ENCODE peak calls at places on chromosomes 3 and 15, in eight cellular contexts. T is right cardiac atrium; J is CD8-positive, alpha-beta memory T cell; R is fibroblast of lung; H is psoas muscle; E is RWPE2; N is CD4-positive, alpha-beta T cell; S is ascending aorta. X is an unnamed sample.

GRCh38 chr3:187036394-187036793 is 102.9 kb downstream of the RPL39L start:
- DNase-seq in T (no peak), J (no peak), R (no peak), H (no peak), E (no peak), N (no peak), S (no peak), X (no peak)

GRCh38 chr15:100041380-100041779 is 300.4 kb downstream of the ADAMTS17 start:
- DNase-seq in T (no peak), J (no peak), R (peak), H (no peak), E (no peak), N (no peak), S (no peak), X (no peak)

GRCh38 chr3:81799403-81799802 is 38.0 kb upstream of the GBE1 start:
- DNase-seq in T (no peak), J (no peak), R (peak), H (no peak), E (no peak), N (no peak), S (no peak), X (peak)

GRCh38 chr15:42385206-42385979 is 26.1 kb downstream of the CAPN3 start:
- DNase-seq in T (no peak), J (no peak), R (peak), H (no peak), E (peak), N (no peak), S (no peak), X (peak)

GRCh38 chr3:44509985-44510360 is 32.5 kb upstream of the ZNF445 start:
- DNase-seq in T (no peak), J (no peak), R (peak), H (no peak), E (no peak), N (no peak), S (no peak), X (peak)

GRCh38 chr3:43243590-43244587 is 42.5 kb upstream of the SNRK start:
- DNase-seq in T (no peak), J (no peak), R (no peak), H (no peak), E (no peak), N (no peak), S (no peak), X (no peak)

GRCh38 chr15:20351448-20351961 is 190.1 kb downstream of the GOLGA6L6 start:
- DNase-seq in T (peak), J (no peak), R (no peak), H (peak), E (peak), N (no peak), S (no peak), X (no peak)

GRCh38 chr3:99668044-99668443 is 29.6 kb downstream of the COL8A1 start:
- DNase-seq in T (no peak), J (no peak), R (no peak), H (no peak), E (no peak), N (no peak), S (no peak), X (no peak)

GRCh38 chr3:195580733-195581443 is 2.9 kb downstream of the APOD start:
- DNase-seq in T (no peak), J (no peak), R (peak), H (no peak), E (no peak), N (no peak), S (no peak), X (no peak)

GRCh38 chr15:70213779-70214178 is 116.1 kb upstream of the TLE3 start:
- DNase-seq in T (no peak), J (no peak), R (no peak), H (no peak), E (no peak), N (no peak), S (no peak), X (no peak)

GRCh38 chr15:101308604-101309435 is 13.8 kb upstream of the SNRPA1 start:
- DNase-seq in T (no peak), J (no peak), R (no peak), H (no peak), E (peak), N (no peak), S (no peak), X (no peak)

GRCh38 chr3:144295619-144296018 is 324.0 kb downstream of the DIPK2A start:
- DNase-seq in T (no peak), J (no peak), R (no peak), H (no peak), E (no peak), N (no peak), S (no peak), X (no peak)

GRCh38 chr15:78804391-78804792 is 6.9 kb downstream of the ADAMTS7 start:
- DNase-seq in T (peak), J (no peak), R (no peak), H (no peak), E (no peak), N (no peak), S (no peak), X (no peak)

GRCh38 chr3:171457263-171458055 is 2.7 kb downstream of the TNIK start:
- DNase-seq in T (no peak), J (no peak), R (no peak), H (no peak), E (no peak), N (peak), S (no peak), X (no peak)

GRCh38 chr3:9340450-9341009 is 22.3 kb upstream of the THUMPD3 start:
- DNase-seq in T (no peak), J (no peak), R (peak), H (no peak), E (no peak), N (no peak), S (no peak), X (no peak)
- H3K27ac ChIP-seq in T (no peak), J (no peak), R (peak), H (no peak), E (peak), N (no peak), S (no peak), X (no peak)

DNA sequence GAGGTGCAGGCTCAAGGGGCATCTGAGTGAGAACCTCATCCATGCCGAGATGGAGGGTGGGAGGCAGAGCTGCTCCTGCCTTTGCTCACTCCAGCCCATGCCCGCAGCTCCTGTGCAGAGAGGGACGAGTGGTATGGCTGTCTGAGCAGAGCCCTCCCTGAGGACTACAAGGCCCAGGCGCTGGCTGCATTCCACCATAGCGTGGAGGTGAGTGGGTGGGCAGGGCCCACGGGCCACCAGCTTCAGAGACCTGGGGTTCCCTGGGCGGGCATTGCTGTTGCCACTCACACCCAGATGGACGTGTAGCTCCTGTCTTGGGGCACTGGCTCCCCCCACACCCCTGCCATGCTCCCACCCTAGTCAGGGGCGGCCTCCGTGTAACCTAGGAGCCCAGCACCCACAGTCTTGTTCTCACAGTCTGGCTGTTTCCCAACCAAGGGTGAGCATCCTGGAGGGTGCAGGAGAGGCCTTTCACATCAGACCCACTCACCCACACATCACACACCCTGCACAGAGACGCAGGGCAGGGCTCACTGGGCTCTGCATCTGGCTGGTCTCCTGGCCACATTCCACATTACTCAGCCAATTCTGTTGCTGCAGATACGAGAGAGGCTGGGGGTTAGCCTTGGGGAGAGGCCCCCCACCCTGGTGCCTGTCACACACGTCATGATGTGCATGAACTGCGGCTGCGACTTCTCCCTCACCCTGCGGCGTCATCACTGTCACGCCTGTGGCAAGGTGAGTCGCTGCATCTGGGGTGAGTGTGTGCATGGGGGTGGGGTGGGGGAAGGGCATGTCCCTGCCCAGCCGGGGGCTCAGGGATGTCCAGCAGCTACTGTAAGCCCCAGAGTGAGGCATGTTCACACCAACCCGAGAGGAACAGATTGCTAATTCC is 25.3 kb upstream of the NR2C2 start:
- DNase-seq in T (no peak), J (no peak), R (no peak), H (no peak), E (no peak), N (no peak), S (no peak), X (no peak)
- H3K27ac ChIP-seq in T (no peak), J (no peak), R (no peak), H (no peak), E (no peak), N (no peak), S (no peak), X (no peak)

DNA sequence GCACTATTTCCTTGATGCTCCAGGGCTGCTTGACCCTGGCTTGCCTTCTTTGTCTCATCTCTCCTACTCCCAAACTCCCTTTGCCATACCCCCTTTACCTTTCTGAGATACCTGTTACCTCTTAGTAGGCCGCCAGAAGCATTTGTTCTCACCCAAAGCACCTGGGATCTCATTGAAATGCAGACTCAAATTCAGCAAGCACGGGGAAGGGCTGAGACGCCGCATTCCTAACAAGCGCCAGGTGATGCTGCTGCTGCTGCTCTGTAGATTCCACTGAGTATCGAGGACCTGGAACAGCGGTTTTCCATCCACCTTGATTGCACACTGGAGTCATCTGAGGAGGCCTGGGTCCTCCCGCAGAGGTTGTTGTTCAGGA is 91.8 kb downstream of the TMEM266 start:
- DNase-seq in T (no peak), J (no peak), R (no peak), H (no peak), E (no peak), N (no peak), S (no peak), X (no peak)
- H3K27ac ChIP-seq in T (no peak), J (no peak), R (peak), H (no peak), E (peak), N (no peak), S (peak), X (no peak)

GRCh38 chr3:60323651-60324050 is 927.6 kb downstream of the FHIT start:
- DNase-seq in T (no peak), J (no peak), R (no peak), H (no peak), E (no peak), N (no peak), S (no peak), X (no peak)

GRCh38 chr3:60323180-60323579 is 928.1 kb downstream of the FHIT start:
- DNase-seq in T (no peak), J (no peak), R (no peak), H (no peak), E (no peak), N (no peak), S (no peak), X (no peak)

GRCh38 chr3:60322334-60322856 is 928.9 kb downstream of the FHIT start:
- DNase-seq in T (no peak), J (no peak), R (no peak), H (no peak), E (no peak), N (no peak), S (no peak), X (no peak)

DNA sequence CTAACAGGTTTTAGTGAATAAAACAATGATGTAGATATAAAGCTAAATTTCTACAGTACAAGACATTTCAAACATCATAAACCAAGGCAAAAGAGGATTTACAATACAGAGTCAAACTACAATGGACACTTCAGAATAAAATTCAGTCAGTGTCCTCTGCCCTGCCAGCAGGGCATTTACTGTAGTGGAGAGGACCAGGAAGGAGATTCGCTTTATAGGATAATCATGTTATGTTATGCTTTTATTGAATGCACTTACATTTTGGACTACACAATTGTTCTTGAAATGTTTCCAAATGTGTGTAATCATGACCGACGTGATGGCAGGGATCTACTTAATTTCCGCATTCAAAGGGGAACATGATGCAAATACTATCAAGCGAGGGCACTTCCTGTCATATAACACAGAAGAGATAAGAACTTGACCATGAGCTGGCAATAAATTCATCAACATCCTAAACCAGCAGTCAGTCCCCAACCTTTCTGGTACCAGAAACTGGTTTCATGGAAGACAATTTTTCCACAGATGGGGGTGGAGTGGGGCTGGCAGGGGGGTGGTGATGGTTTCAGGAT is 925.6 kb downstream of the FHIT start:
- DNase-seq in T (no peak), J (no peak), R (peak), H (no peak), E (no peak), N (no peak), S (no peak), X (no peak)
- H3K27ac ChIP-seq in T (no peak), J (no peak), R (no peak), H (no peak), E (no peak), N (no peak), S (no peak), X (no peak)

DNA sequence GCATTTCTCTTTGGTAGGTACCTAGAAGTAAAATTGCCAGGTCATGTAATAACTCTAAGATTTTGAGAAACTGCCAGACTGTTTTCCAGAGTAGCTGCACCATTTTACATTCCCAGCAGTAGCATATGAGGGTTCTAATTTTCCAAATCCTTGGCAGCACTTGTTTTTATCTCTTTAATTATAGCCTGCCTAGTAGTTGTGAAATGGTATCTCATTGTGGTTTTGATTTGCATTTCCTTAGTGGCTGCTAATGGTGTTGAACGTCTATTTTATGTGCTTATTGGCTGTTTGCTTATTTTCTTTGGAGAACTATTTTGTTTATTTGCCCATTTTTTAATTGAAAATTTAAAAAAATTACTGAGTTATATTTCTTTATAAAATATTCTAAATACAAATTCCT is 117.9 kb downstream of the TCF12 start:
- DNase-seq in T (no peak), J (no peak), R (no peak), H (no peak), E (no peak), N (no peak), S (no peak), X (no peak)
- H3K27ac ChIP-seq in T (no peak), J (no peak), R (no peak), H (no peak), E (no peak), N (no peak), S (no peak), X (no peak)

DNA sequence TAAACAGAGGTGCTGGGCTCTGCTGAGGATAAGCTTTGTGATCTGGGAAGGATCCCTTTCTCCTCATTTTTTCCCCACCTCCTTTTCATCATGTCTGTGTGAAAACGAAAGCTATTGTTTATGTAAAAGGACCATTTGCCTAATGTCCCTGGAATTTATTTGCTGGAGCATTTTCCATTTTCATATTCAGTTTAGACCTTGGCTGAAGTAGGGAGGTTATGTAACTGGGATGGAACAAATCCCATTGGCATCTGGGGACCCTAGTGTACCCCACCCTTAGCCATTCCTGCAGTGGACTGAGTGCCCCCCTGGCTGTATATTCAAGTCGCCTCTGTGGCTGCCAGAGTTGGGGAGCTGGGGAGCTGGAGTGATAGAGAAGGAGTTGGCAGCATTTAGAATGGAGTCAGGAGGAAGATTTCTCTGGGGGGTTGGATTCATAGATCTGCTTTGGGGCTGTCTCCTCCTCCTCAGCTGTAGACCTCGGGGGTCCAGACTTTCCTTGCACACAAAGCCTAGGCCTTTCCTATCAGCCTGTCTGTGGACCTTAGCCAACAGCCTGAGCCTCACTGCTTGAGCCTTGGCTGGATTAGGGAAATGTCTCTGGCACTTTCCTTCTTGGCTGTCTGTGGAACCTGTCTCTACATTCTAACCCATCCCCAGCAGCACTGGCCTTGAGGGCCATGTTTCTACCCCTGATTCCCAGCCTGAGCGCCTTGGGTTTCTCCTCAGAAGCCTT is 270.4 kb upstream of the CTDSPL start:
- DNase-seq in T (peak), J (no peak), R (peak), H (no peak), E (no peak), N (no peak), S (no peak), X (no peak)
- H3K27ac ChIP-seq in T (peak), J (no peak), R (no peak), H (peak), E (no peak), N (no peak), S (peak), X (no peak)

DNA sequence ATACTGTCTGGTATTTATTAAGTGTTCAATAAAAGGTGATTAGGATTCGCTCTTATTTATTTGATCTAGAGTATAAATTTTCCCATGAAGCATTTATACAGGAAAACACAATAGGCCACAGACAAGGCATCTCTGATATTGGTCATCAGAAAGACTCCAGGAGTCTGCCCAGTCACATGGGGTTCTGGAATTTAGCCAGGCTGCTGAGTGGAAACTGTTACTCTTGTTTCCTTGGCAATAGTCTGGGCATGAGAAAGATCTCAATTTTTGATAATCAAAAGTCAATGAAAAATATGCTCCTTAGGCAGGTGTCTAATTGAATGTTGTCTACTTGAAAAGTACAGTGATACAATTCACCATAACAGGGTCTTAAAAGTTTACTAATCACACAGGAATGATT is 161.2 kb downstream of the FRMD5 start:
- DNase-seq in T (no peak), J (no peak), R (peak), H (no peak), E (no peak), N (no peak), S (no peak), X (no peak)
- H3K27ac ChIP-seq in T (no peak), J (no peak), R (no peak), H (no peak), E (peak), N (no peak), S (no peak), X (no peak)

GRCh38 chr3:119647177-119647576 is 13.2 kb downstream of the POPDC2 start:
- DNase-seq in T (peak), J (no peak), R (no peak), H (no peak), E (no peak), N (no peak), S (no peak), X (no peak)
- H3K27ac ChIP-seq in T (peak), J (no peak), R (no peak), H (peak), E (no peak), N (no peak), S (peak), X (no peak)